ENCODE peak calls at places on chromosome 20, in seven cellular contexts. W, K, Z, E, M, C and R are unnamed samples.

GRCh38 chr20:61993058-61993457 is 72.6 kb downstream of the TAF4 start:
- DNase-seq in Z (no peak), M (no peak), W (no peak), C (no peak), K (no peak), E (no peak), R (no peak)

GRCh38 chr20:17895641-17896246 is 72.8 kb downstream of the SNX5 start:
- DNase-seq in E (peak), Z (peak), M (no peak), K (no peak), C (no peak), W (no peak), R (no peak)

GRCh38 chr20:53736757-53737403 is 143.2 kb upstream of the ZNF217 start:
- DNase-seq in C (no peak), Z (peak), M (no peak), E (no peak), K (no peak), W (peak), R (no peak)

GRCh38 chr20:61706562-61706961 is 359.1 kb downstream of the TAF4 start:
- DNase-seq in M (no peak), K (no peak), C (no peak), W (no peak), E (no peak), Z (no peak), R (no peak)

GRCh38 chr20:36527331-36528125 is 13.8 kb upstream of the MYL9 start:
- DNase-seq in C (no peak), E (no peak), M (no peak), W (peak), K (no peak), Z (no peak), R (no peak)

GRCh38 chr20:37915800-37916570 is 13.1 kb downstream of the VSTM2L start:
- DNase-seq in E (no peak), M (no peak), K (no peak), W (peak), C (no peak), Z (peak), R (no peak)

GRCh38 chr20:46772901-46773300 is 63.5 kb downstream of the SLC2A10 start:
- DNase-seq in E (no peak), W (peak), C (no peak), K (peak), Z (no peak), M (no peak), R (no peak)

GRCh38 chr20:38021373-38021772 is 11.9 kb downstream of the TTI1 start:
- DNase-seq in W (no peak), K (no peak), C (no peak), E (no peak), Z (no peak), M (no peak), R (no peak)

GRCh38 chr20:44581515-44581914 is 864 bp upstream of the PKIG start:
- DNase-seq in C (no peak), K (no peak), M (no peak), E (no peak), W (no peak), Z (no peak), R (no peak)

GRCh38 chr20:35854697-35855434 is 83.1 kb downstream of the PHF20 start:
- DNase-seq in E (no peak), M (no peak), W (no peak), K (no peak), C (no peak), Z (no peak), R (no peak)

GRCh38 chr20:45833030-45833882 is at the start of gene SNX21:
- DNase-seq in W (peak), C (no peak), Z (peak), K (peak), E (no peak), M (peak), R (no peak)

GRCh38 chr20:768426-768978 is at the start of gene SLC52A3:
- DNase-seq in C (no peak), W (peak), K (peak), M (no peak), E (no peak), Z (peak), R (no peak)

GRCh38 chr20:25044660-25045342 is 13.1 kb downstream of the ACSS1 start:
- DNase-seq in M (peak), E (no peak), K (no peak), C (no peak), Z (no peak), W (peak), R (no peak)

GRCh38 chr20:433300-433975 is 25.3 kb downstream of the RBCK1 start:
- DNase-seq in K (no peak), M (no peak), E (peak), C (peak), W (no peak), Z (no peak), R (peak)

GRCh38 chr20:61042501-61043385 is 209.3 kb upstream of the CDH4 start:
- DNase-seq in M (peak), E (no peak), C (no peak), W (no peak), K (no peak), Z (no peak), R (no peak)

GRCh38 chr20:2652724-2653510 is 485 bp downstream of the NOP56 start:
- DNase-seq in Z (peak), E (no peak), W (peak), K (peak), C (no peak), M (no peak), R (no peak)

GRCh38 chr20:14921546-14921945 is 584.1 kb upstream of the FLRT3 start:
- DNase-seq in E (no peak), C (no peak), M (no peak), W (no peak), Z (peak), K (no peak), R (no peak)

GRCh38 chr20:10672579-10673127 is 1.1 kb downstream of the JAG1 start:
- DNase-seq in W (peak), E (no peak), M (no peak), K (peak), C (peak), Z (peak), R (no peak)

GRCh38 chr20:32752458-32753250 is 9.4 kb upstream of the COMMD7 start:
- DNase-seq in C (no peak), E (no peak), W (no peak), M (no peak), Z (no peak), K (no peak), R (no peak)

GRCh38 chr20:18304618-18305017 is 16.3 kb downstream of the ZNF133 start:
- DNase-seq in C (no peak), E (no peak), K (no peak), M (no peak), Z (no peak), W (peak), R (no peak)

GRCh38 chr20:1876975-1877603 is 18.1 kb upstream of the SIRPA start:
- DNase-seq in C (peak), E (no peak), M (no peak), K (peak), Z (peak), W (no peak), R (no peak)

GRCh38 chr20:31543966-31544598 is 29.8 kb downstream of the HM13 start:
- DNase-seq in E (no peak), W (no peak), M (no peak), Z (peak), K (peak), C (no peak), R (no peak)

GRCh38 chr20:62183426-62184142 is 756 bp downstream of the MTG2 start:
- DNase-seq in C (no peak), W (no peak), M (no peak), K (no peak), Z (peak), E (no peak), R (no peak)

GRCh38 chr20:20353574-20353973 is 14.3 kb upstream of the INSM1 start:
- DNase-seq in K (no peak), M (no peak), Z (no peak), E (no peak), W (no peak), C (no peak), R (no peak)

GRCh38 chr20:35066194-35066593 is 26.4 kb downstream of the TRPC4AP start:
- DNase-seq in W (no peak), M (no peak), K (no peak), C (no peak), E (no peak), Z (no peak), R (no peak)

GRCh38 chr20:40564997-40565680 is 123.9 kb downstream of the MAFB start:
- DNase-seq in W (no peak), E (no peak), C (no peak), Z (peak), M (no peak), K (peak), R (no peak)

GRCh38 chr20:6081236-6081635 is 27.4 kb upstream of the LRRN4 start:
- DNase-seq in K (no peak), Z (no peak), C (no peak), M (no peak), W (no peak), E (no peak), R (no peak)

GRCh38 chr20:58719971-58720371 is 27.4 kb downstream of the NPEPL1 start:
- DNase-seq in M (no peak), C (no peak), E (no peak), Z (no peak), W (no peak), K (peak), R (no peak)

GRCh38 chr20:62726276-62726675 is 17.6 kb downstream of the NTSR1 start:
- DNase-seq in C (no peak), W (no peak), Z (no peak), K (no peak), M (no peak), E (no peak), R (no peak)

GRCh38 chr20:11791316-11792228 is 126.1 kb upstream of the BTBD3 start:
- DNase-seq in M (no peak), K (peak), W (no peak), Z (no peak), E (no peak), C (no peak), R (no peak)

GRCh38 chr20:16280219-16280618 is 293.0 kb downstream of the KIF16B start:
- DNase-seq in K (no peak), M (no peak), C (no peak), Z (no peak), E (no peak), W (no peak), R (no peak)

GRCh38 chr20:14672066-14672465 is 334.7 kb upstream of the FLRT3 start:
- DNase-seq in C (no peak), Z (no peak), K (no peak), M (no peak), E (no peak), W (peak), R (no peak)

GRCh38 chr20:37152284-37152683 is 26.8 kb upstream of the RPN2 start:
- DNase-seq in M (no peak), C (no peak), Z (no peak), K (no peak), W (no peak), E (no peak), R (no peak)

GRCh38 chr20:5056801-5057599 is 55.7 kb upstream of the SLC23A2 start:
- DNase-seq in E (peak), K (no peak), M (no peak), Z (peak), W (no peak), C (peak), R (peak)

GRCh38 chr20:61608275-61609085 is 356.4 kb downstream of the CDH4 start:
- DNase-seq in M (no peak), K (peak), E (no peak), Z (peak), C (no peak), W (no peak), R (no peak)

GRCh38 chr20:10848810-10849370 is 175.1 kb upstream of the JAG1 start:
- DNase-seq in E (no peak), M (no peak), W (no peak), K (peak), C (no peak), Z (peak), R (no peak)

GRCh38 chr20:22836877-22837276 is 198.2 kb upstream of the SSTR4 start:
- DNase-seq in K (peak), Z (peak), W (no peak), M (no peak), C (no peak), E (no peak), R (no peak)